ENCODE peak calls at places on chromosomes 3 and 15, in five cellular contexts. Q is fibroblast of mammary gland, R is GM13976, E is cardiac muscle cell, N is K562. B is an unnamed sample.

GRCh38 chr3:46504780-46505179 is 7.0 kb downstream of the RTP3 start:
- DNase-seq in Q (no peak), R (no peak), E (no peak), N (no peak), B (no peak)

GRCh38 chr15:101526890-101527289 is 37.4 kb upstream of the PCSK6 start:
- DNase-seq in Q (no peak), R (peak), E (no peak), N (no peak), B (no peak)

GRCh38 chr3:65751123-65751700 is 287.5 kb downstream of the MAGI1 start:
- DNase-seq in Q (peak), R (peak), E (peak), N (peak), B (no peak)

GRCh38 chr3:41598804-41599481 is 363.0 kb downstream of the ULK4 start:
- DNase-seq in Q (peak), R (no peak), E (no peak), N (no peak), B (no peak)

GRCh38 chr3:170811515-170811914 is 58.5 kb downstream of the RPL22L1 start:
- DNase-seq in Q (peak), R (no peak), E (no peak), N (no peak), B (no peak)

GRCh38 chr15:73695773-73696640 is 11.8 kb downstream of the CD276 start:
- DNase-seq in Q (no peak), R (no peak), E (no peak), N (no peak), B (no peak)

GRCh38 chr3:32420138-32420981 is 28.7 kb downstream of the CMTM7 start:
- DNase-seq in Q (no peak), R (peak), E (peak), N (no peak), B (peak)

GRCh38 chr3:33071181-33071580 is 25.8 kb downstream of the GLB1 start:
- DNase-seq in Q (no peak), R (no peak), E (no peak), N (no peak), B (no peak)

GRCh38 chr3:27714101-27714526 is 8.0 kb downstream of the EOMES start:
- DNase-seq in Q (no peak), R (no peak), E (peak), N (no peak), B (no peak)

GRCh38 chr3:13262493-13263211 is 157.5 kb downstream of the NUP210 start:
- DNase-seq in Q (peak), R (no peak), E (no peak), N (peak), B (no peak)

GRCh38 chr3:97860364-97860763 is 38.6 kb downstream of the CRYBG3 start:
- DNase-seq in Q (no peak), R (no peak), E (no peak), N (no peak), B (no peak)

GRCh38 chr3:62587579-62588031 is 214.3 kb upstream of the FEZF2 start:
- DNase-seq in Q (peak), R (no peak), E (no peak), N (no peak), B (no peak)

GRCh38 chr3:25906132-25906906 is 116.4 kb downstream of the OXSM start:
- DNase-seq in Q (no peak), R (no peak), E (no peak), N (no peak), B (no peak)

GRCh38 chr3:151468284-151468917 is 7.5 kb upstream of the IGSF10 start:
- DNase-seq in Q (peak), R (peak), E (peak), N (peak), B (no peak)

GRCh38 chr3:4492240-4493007 is 724 bp upstream of the ITPR1 start:
- DNase-seq in Q (peak), R (peak), E (peak), N (peak), B (peak)

GRCh38 chr3:118501152-118501551 is 533.5 kb downstream of the IGSF11 start:
- DNase-seq in Q (no peak), R (no peak), E (peak), N (no peak), B (no peak)

DNA sequence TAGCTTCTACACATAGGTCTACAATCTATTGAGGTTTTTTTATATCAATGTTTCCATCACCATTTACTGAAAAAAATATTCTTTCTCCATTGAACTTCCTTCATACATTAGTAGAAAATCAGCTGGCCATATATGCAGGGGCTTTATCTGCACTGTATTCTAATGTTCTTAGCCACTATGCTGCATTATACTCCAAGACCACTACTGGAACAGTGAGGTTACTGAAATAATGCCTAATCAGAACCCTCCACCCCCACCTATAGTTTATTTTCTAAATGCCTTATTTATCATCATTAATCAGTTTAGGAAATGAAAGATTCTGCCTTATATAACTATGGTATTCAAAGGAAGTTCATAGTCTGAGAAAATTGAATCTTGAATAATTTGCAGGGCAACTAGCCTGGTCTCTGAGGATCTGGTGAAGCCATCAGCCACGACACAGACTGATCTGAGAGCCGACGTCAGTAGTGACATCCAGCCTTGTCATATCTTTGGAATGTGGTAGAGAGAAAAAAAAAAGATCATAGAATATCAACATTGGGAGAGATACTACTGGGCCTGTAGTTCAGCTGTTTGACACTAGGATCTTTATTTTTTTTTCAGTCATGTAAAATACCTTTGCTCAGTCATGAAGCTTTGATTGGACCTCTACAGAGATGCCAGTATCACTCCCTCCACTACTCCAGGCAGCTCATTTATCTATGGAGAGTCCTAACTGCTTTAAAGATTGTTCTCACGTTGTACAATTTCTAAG is 66.6 kb downstream of the P3H2 start:
- DNase-seq in Q (peak), R (no peak), E (no peak), N (no peak), B (no peak)
- TF ChIP-seq CTCF in Q (peak), R (no peak), E (peak), N (no peak), B (no peak)

DNA sequence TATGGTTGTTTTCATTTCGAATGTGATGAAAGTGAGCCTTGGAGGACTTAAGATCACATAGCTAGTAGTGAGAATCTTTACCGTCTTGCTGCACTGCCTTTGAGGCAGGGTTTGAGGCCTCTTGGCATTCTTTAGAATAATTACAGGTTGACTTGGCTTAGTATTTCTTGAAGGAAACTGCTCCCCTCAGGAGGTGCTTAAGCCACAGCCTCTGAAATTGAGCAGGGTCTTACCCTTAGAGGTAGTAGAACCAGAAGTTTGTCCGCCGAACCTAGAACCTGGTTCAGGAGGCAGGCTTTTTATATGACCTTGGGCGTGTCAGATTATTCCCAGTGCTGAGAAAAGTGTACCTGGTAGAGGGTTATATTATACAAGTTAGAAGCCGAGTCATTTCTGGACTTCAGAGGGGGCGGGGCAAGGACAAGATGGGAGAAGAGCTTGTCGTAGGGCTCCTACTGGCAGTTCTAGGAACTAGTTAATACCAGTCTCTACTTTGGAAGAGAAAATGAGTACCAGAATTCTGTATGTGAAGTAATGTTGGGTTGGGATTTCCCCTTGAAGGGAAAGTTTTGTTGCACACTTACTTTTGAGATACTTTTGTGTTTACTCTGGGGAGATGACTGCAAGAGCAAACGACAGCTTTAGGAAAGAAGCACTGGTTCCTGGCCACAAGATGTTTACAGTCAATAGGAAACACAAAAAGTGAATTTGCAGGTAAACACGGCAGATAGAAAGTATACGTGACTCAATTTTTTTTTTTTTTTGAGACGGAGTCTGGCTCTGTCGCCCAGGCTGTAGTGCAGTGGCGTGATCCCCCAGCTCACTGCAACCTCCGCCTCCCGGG is 1.3 kb downstream of the TFG start:
- DNase-seq in Q (peak), R (peak), E (peak), N (peak), B (peak)
- TF ChIP-seq CTCF in Q (peak), R (no peak), E (peak), N (peak), B (no peak)

GRCh38 chr15:63905131-63905530 is 71.4 kb upstream of the HERC1 start:
- DNase-seq in Q (no peak), R (no peak), E (no peak), N (no peak), B (no peak)

GRCh38 chr15:63908281-63908680 is 74.5 kb upstream of the HERC1 start:
- DNase-seq in Q (no peak), R (no peak), E (no peak), N (no peak), B (no peak)

GRCh38 chr15:63907521-63907920 is 73.8 kb upstream of the HERC1 start:
- DNase-seq in Q (no peak), R (no peak), E (no peak), N (no peak), B (no peak)

GRCh38 chr15:63905558-63906265 is 72.0 kb upstream of the HERC1 start:
- DNase-seq in Q (no peak), R (peak), E (no peak), N (no peak), B (no peak)

DNA sequence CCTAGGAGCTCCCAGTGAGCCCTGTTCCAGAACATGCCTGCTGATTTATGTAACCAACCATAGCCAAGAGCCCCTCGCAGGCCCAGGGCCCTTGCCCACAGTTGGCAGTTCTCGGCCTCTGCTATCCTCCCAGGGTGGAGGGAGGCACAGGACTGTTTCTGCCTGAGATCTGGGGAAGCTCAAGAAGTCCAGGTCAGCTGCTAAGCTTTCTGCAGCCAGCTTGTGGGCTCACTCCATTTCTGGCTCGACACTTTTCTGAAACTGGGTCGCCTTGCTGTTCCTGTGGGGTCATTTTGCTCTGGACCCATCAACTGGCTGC is 72.5 kb upstream of the HERC1 start:
- DNase-seq in Q (no peak), R (no peak), E (no peak), N (no peak), B (no peak)
- TF ChIP-seq CTCF in Q (no peak), R (no peak), E (no peak), N (no peak), B (no peak)

DNA sequence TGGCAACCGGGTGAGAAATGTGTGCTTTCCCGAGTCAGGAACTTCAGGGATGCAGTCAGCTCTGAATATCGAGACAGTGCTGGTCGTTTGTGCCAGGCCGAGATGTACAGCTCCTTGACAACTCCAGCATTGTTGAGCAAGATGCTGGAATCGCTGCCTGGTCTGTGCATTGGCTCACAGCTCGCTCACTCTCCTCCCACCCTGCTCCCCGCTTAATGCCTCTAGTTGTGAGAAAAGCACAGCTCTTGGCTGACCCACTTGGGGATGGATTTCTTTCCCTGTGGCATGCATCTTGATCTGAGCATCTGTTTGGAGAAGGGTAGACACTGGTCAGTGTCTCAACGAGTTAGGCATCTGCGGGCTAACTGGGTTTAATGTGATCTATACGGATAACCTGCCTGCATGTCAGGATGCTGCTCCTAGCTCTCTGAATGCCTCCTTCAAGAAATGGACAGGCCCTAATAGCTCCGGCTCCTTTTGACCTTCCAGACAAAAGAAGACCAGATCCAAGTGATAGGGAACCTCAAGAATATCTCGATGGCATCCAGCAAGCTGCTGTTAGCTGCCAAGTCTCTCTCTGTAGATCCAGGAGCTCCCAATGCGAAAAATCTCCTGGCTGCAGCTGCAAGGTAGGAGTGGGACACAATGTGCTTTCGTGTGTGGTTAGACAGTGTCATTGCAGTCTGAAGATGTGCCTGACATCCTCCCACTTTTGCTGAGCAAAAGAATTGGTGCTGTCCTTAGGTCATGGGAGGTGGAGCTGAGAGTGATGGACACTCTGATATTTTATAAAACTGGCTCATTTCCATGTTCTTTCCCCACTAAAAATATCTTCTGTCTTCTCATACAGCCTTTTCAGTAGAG is 302.2 kb upstream of the TPM1 start:
- DNase-seq in Q (no peak), R (no peak), E (no peak), N (no peak), B (no peak)
- TF ChIP-seq CTCF in Q (no peak), R (no peak), E (no peak), N (no peak), B (no peak)

GRCh38 chr3:113275876-113276580 is 64.7 kb downstream of the BOC start:
- DNase-seq in Q (peak), R (peak), E (peak), N (no peak), B (peak)
- TF ChIP-seq CTCF in Q (peak), R (no peak), E (peak), N (no peak), B (no peak)

GRCh38 chr15:81859737-81860516 is 185.9 kb downstream of the MEX3B start:
- DNase-seq in Q (no peak), R (no peak), E (no peak), N (no peak), B (no peak)

GRCh38 chr15:81856627-81857026 is 189.2 kb downstream of the MEX3B start:
- DNase-seq in Q (no peak), R (no peak), E (no peak), N (no peak), B (no peak)

GRCh38 chr15:81863157-81863556 is 182.7 kb downstream of the MEX3B start:
- DNase-seq in Q (peak), R (no peak), E (no peak), N (no peak), B (no peak)

GRCh38 chr15:81858136-81858535 is 187.7 kb downstream of the MEX3B start:
- DNase-seq in Q (no peak), R (no peak), E (no peak), N (no peak), B (no peak)

GRCh38 chr15:81858586-81858985 is 187.2 kb downstream of the MEX3B start:
- DNase-seq in Q (no peak), R (no peak), E (no peak), N (no peak), B (no peak)
- TF ChIP-seq CTCF in Q (no peak), R (no peak), E (no peak), N (no peak), B (no peak)

GRCh38 chr3:39180546-39181346 is 11.6 kb downstream of the XIRP1 start:
- DNase-seq in Q (peak), R (peak), E (peak), N (peak), B (peak)
- TF ChIP-seq CTCF in Q (peak), R (no peak), E (peak), N (peak), B (no peak)

DNA sequence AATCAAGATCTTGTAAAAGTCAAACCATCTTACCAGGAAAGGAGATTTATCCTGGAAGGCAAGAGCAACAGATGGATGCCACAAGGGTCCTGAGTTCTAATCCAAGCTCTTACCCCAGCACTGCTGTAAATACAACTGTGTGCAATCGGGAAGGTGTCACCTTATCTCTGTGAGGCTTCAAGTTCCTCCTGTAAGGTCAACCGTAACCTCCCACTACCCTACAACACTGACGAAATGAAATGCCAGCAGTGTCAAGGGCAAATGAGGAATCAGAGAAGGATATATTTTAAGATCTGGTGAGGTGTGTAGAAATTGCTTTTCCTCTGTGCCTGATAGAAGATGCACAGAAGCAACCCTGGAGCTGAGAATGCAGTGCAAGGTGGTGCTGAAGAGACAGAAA is 207.8 kb downstream of the NTRK3 start:
- DNase-seq in Q (no peak), R (no peak), E (peak), N (no peak), B (no peak)
- TF ChIP-seq CTCF in Q (no peak), R (no peak), E (no peak), N (no peak), B (no peak)

GRCh38 chr3:141789281-141789680 is 26.1 kb downstream of the GRK7 start:
- DNase-seq in Q (no peak), R (no peak), E (no peak), N (peak), B (no peak)
- TF ChIP-seq CTCF in Q (no peak), R (no peak), E (no peak), N (peak), B (no peak)

DNA sequence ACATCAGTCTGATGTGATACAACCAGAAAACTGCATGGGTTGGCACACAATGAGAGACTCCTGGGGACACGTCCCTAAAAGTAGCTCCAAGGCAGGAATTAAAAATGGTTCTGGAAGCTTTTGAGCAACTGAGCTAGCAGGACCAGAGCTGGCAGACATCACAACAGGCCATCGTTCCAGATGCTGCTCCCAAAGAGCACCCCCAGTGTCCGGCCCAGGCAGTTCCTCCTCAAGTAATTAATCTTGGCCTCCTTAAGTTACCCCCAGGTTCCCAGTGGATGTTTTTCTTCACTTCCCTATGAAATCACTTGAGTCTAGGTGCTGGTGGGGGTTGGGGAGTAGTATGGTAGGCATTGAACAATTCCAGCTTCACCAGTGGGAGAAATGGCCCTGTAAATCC is 711.6 kb downstream of the MECOM start:
- DNase-seq in Q (no peak), R (no peak), E (no peak), N (no peak), B (no peak)
- TF ChIP-seq CTCF in Q (no peak), R (no peak), E (no peak), N (no peak), B (no peak)